ENCODE peak calls at places on chromosomes 4 and X, in five cellular contexts. F is caudate nucleus, R is AG08396, N is GM12864, C is NCI-H2029 treated with DMSO at 0.1 percent for 48 hours. P is an unnamed sample.

GRCh38 chr4:20318899-20319291 is 67.2 kb downstream of the SLIT2 start:
- DNase-seq in R (no peak), F (no peak), C (no peak), N (no peak), P (no peak)

GRCh38 chr4:2408401-2408958 is 10.0 kb downstream of the ZFYVE28 start:
- DNase-seq in N (no peak), C (no peak), R (no peak), F (no peak), P (no peak)

GRCh38 chr4:28834120-28834519 is 1886.0 kb upstream of the PCDH7 start:
- DNase-seq in R (no peak), N (no peak), F (no peak), C (no peak), P (no peak)

GRCh38 chr4:169059294-169060201 is 49.5 kb upstream of the CBR4 start:
- DNase-seq in C (no peak), R (no peak), F (peak; percentile 17), N (no peak), P (no peak)

GRCh38 chrX:147069926-147070325 is 255.4 kb upstream of the CXorf51A start:
- DNase-seq in C (no peak), N (no peak), F (no peak), R (no peak), P (no peak)

GRCh38 chrX:44152867-44153266 is 179.7 kb upstream of the NDP start:
- DNase-seq in C (no peak), R (no peak), F (no peak), N (no peak), P (no peak)

GRCh38 chrX:38109042-38109904 is 102.9 kb downstream of the SYTL5 start:
- DNase-seq in N (no peak), C (peak; percentile 23), R (no peak), F (no peak), P (no peak)

GRCh38 chrX:19085975-19086772 is 36.1 kb downstream of the ADGRG2 start:
- DNase-seq in C (no peak), N (no peak), R (no peak), F (no peak), P (no peak)

GRCh38 chr4:118850813-118851173 is 14.9 kb upstream of the SEC24D start:
- DNase-seq in C (no peak), F (no peak), R (no peak), N (no peak), P (no peak)

GRCh38 chr4:98261291-98262271 is at the start of gene RAP1GDS1:
- DNase-seq in R (peak; percentile 60), F (peak; percentile 46), N (no peak), C (peak; percentile 40), P (peak; percentile 66)

GRCh38 chrX:42237956-42238355 is 314.6 kb upstream of the CASK start:
- DNase-seq in F (no peak), C (no peak), N (no peak), R (peak; percentile 22), P (no peak)

GRCh38 chr4:7387925-7388324 is 46.8 kb downstream of the PSAPL1 start:
- DNase-seq in C (no peak), F (no peak), R (no peak), N (no peak), P (no peak)

GRCh38 chr4:180618396-180618795 is 1624.8 kb upstream of the TENM3 start:
- DNase-seq in R (no peak), C (no peak), N (no peak), F (no peak), P (no peak)

GRCh38 chr4:16079046-16079445 is 4.8 kb downstream of the PROM1 start:
- DNase-seq in N (peak; percentile 13), C (no peak), R (no peak), F (no peak), P (peak; percentile 29)

GRCh38 chrX:63922221-63922620 is 137.2 kb upstream of the ARHGEF9 start:
- DNase-seq in C (no peak), N (no peak), F (no peak), R (peak; percentile 48), P (no peak)

GRCh38 chr4:13777341-13777740 is 149.8 kb upstream of the BOD1L1 start:
- DNase-seq in N (no peak), R (no peak), C (no peak), F (no peak), P (no peak)

GRCh38 chr4:145861331-145862318 is 77.0 kb downstream of the ZNF827 start:
- DNase-seq in N (no peak), R (no peak), C (no peak), F (no peak), P (no peak)

GRCh38 chr4:26782168-26782829 is 78.3 kb upstream of the STIM2 start:
- DNase-seq in C (no peak), R (no peak), F (no peak), N (no peak), P (no peak)

GRCh38 chr4:26490980-26491284 is 648 bp upstream of the CCKAR start:
- DNase-seq in C (no peak), N (no peak), R (no peak), F (no peak), P (no peak)

GRCh38 chrX:134460005-134460860 is at the start of gene HPRT1:
- DNase-seq in R (peak; percentile 82), C (peak; percentile 11), N (peak; percentile 37), F (peak; percentile 75), P (peak; percentile 88)

GRCh38 chr4:176794151-176794550 is 1.4 kb upstream of the VEGFC start:
- DNase-seq in N (no peak), C (no peak), R (peak; percentile 76), F (no peak), P (no peak)

GRCh38 chr4:124879195-124879594 is 166.7 kb upstream of the ANKRD50 start:
- DNase-seq in R (no peak), N (no peak), F (no peak), C (no peak), P (peak; percentile 11)

GRCh38 chrX:790031-790430 is 159.4 kb downstream of the SHOX start:
- DNase-seq in C (no peak), N (no peak), R (no peak), F (no peak), P (no peak)

GRCh38 chr4:151315212-151315886 is 10.1 kb downstream of the SH3D19 start:
- DNase-seq in N (no peak), R (no peak), C (no peak), F (no peak), P (no peak)

GRCh38 chr4:183873389-183874185 is 31.5 kb upstream of the STOX2 start:
- DNase-seq in F (no peak), R (no peak), C (no peak), N (no peak), P (no peak)

GRCh38 chr4:57080781-57081650 is 29.2 kb downstream of the IGFBP7 start:
- DNase-seq in C (no peak), F (no peak), N (no peak), R (peak; percentile 74), P (peak; percentile 37)

GRCh38 chr4:146087856-146088255 is 87.7 kb upstream of the LSM6 start:
- DNase-seq in R (no peak), C (no peak), N (no peak), F (no peak), P (no peak)

GRCh38 chr4:1535926-1536578 is 129.8 kb upstream of the NKX1-1 start:
- DNase-seq in N (no peak), C (no peak), R (no peak), F (no peak), P (no peak)

GRCh38 chrX:47200385-47201150 is 6.9 kb downstream of the UBA1 start:
- DNase-seq in N (no peak), F (no peak), R (peak; percentile 58), C (no peak), P (peak; percentile 55)